ENCODE peak calls at places on chromosome 20, in eight cellular contexts. One of them, this sample, is unnamed.

GRCh38 chr20:63955281-63955845 is 853 bp downstream of the UCKL1 start:
- DNase-seq in CD8-positive, alpha-beta T cell: peak; percentile 46
- DNase-seq in HepG2: peak; percentile 33
- DNase-seq in fibroblast of villous mesenchyme: peak; percentile 37
- DNase-seq in GM12878: no peak
- DNase-seq in lower leg skin: no peak
- DNase-seq in epithelial cell of esophagus: peak; percentile 28
- DNase-seq in H1: peak; percentile 68
- DNase-seq in this sample: no peak

GRCh38 chr20:48041078-48041780 is 255.9 kb upstream of the SULF2 start:
- DNase-seq in epithelial cell of esophagus: no peak
- DNase-seq in fibroblast of villous mesenchyme: peak; percentile 68
- DNase-seq in lower leg skin: no peak
- DNase-seq in H1: no peak
- DNase-seq in CD8-positive, alpha-beta T cell: no peak
- DNase-seq in GM12878: no peak
- DNase-seq in HepG2: no peak
- DNase-seq in this sample: no peak

GRCh38 chr20:62662422-62662821 is 20.1 kb downstream of the SLCO4A1 start:
- DNase-seq in HepG2: no peak
- DNase-seq in epithelial cell of esophagus: peak; percentile 88
- DNase-seq in fibroblast of villous mesenchyme: peak; percentile 73
- DNase-seq in CD8-positive, alpha-beta T cell: no peak
- DNase-seq in H1: no peak
- DNase-seq in lower leg skin: no peak
- DNase-seq in GM12878: no peak
- DNase-seq in this sample: no peak

GRCh38 chr20:62819494-62820174 is 2.8 kb downstream of the COL9A3 start:
- DNase-seq in GM12878: no peak
- DNase-seq in HepG2: no peak
- DNase-seq in H1: no peak
- DNase-seq in fibroblast of villous mesenchyme: no peak
- DNase-seq in epithelial cell of esophagus: no peak
- DNase-seq in CD8-positive, alpha-beta T cell: no peak
- DNase-seq in lower leg skin: no peak
- DNase-seq in this sample: no peak

GRCh38 chr20:10447028-10447427 is 11.9 kb downstream of the SLX4IP start:
- DNase-seq in epithelial cell of esophagus: peak; percentile 64
- DNase-seq in lower leg skin: no peak
- DNase-seq in H1: no peak
- DNase-seq in GM12878: peak; percentile 92
- DNase-seq in fibroblast of villous mesenchyme: peak; percentile 69
- DNase-seq in CD8-positive, alpha-beta T cell: peak; percentile 55
- DNase-seq in HepG2: peak; percentile 32
- DNase-seq in this sample: peak; percentile 84

GRCh38 chr20:29326376-29327070 is 1930.9 kb upstream of the DEFB115 start:
- DNase-seq in H1: no peak
- DNase-seq in GM12878: no peak
- DNase-seq in epithelial cell of esophagus: no peak
- DNase-seq in HepG2: no peak
- DNase-seq in fibroblast of villous mesenchyme: no peak
- DNase-seq in CD8-positive, alpha-beta T cell: no peak
- DNase-seq in lower leg skin: no peak
- DNase-seq in this sample: no peak

GRCh38 chr20:64055396-64055892 is 6.0 kb upstream of the SOX18 start:
- DNase-seq in GM12878: no peak
- DNase-seq in HepG2: no peak
- DNase-seq in CD8-positive, alpha-beta T cell: no peak
- DNase-seq in H1: no peak
- DNase-seq in lower leg skin: no peak
- DNase-seq in epithelial cell of esophagus: no peak
- DNase-seq in fibroblast of villous mesenchyme: no peak
- DNase-seq in this sample: no peak

GRCh38 chr20:62887147-62887859 is 25.7 kb upstream of the TCFL5 start:
- DNase-seq in epithelial cell of esophagus: peak; percentile 89
- DNase-seq in fibroblast of villous mesenchyme: peak; percentile 98
- DNase-seq in CD8-positive, alpha-beta T cell: peak; percentile 51
- DNase-seq in GM12878: no peak
- DNase-seq in lower leg skin: peak; percentile 50
- DNase-seq in H1: no peak
- DNase-seq in HepG2: peak; percentile 50
- DNase-seq in this sample: no peak

GRCh38 chr20:46883847-46884246 is 10.8 kb upstream of the EYA2 start:
- DNase-seq in epithelial cell of esophagus: no peak
- DNase-seq in fibroblast of villous mesenchyme: no peak
- DNase-seq in GM12878: no peak
- DNase-seq in lower leg skin: no peak
- DNase-seq in HepG2: no peak
- DNase-seq in H1: no peak
- DNase-seq in CD8-positive, alpha-beta T cell: no peak
- DNase-seq in this sample: no peak

GRCh38 chr20:24953621-24954133 is 4.6 kb downstream of the CST7 start:
- DNase-seq in CD8-positive, alpha-beta T cell: peak; percentile 39
- DNase-seq in epithelial cell of esophagus: no peak
- DNase-seq in GM12878: no peak
- DNase-seq in H1: peak; percentile 45
- DNase-seq in HepG2: no peak
- DNase-seq in fibroblast of villous mesenchyme: no peak
- DNase-seq in lower leg skin: no peak
- DNase-seq in this sample: no peak

GRCh38 chr20:2820084-2820895 is 4.1 kb downstream of the TMEM239 start:
- DNase-seq in fibroblast of villous mesenchyme: peak; percentile 83
- DNase-seq in CD8-positive, alpha-beta T cell: no peak
- DNase-seq in GM12878: no peak
- DNase-seq in epithelial cell of esophagus: no peak
- DNase-seq in HepG2: no peak
- DNase-seq in H1: peak; percentile 70
- DNase-seq in lower leg skin: no peak
- DNase-seq in this sample: no peak

DNA sequence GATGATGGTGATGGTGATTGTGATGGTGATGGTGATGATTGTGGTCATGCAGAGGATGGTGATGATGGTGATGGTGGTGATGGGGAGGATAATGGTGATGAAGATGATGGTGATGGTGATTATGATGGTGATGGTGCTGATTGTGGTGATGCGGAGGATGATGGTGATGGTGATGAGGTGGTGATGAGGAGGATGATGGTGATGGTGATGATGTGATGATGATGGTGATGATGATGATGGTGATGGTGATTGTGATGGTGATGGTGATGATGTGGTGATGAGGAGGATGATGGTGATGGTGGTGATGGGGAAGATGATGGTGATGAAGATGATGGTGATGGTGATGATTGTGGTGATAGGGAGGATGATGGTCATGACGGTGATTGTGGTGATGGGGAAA is 333.7 kb downstream of the CDH4 start:
- DNase-seq in CD8-positive, alpha-beta T cell: no peak
- DNase-seq in lower leg skin: no peak
- DNase-seq in H1: no peak
- DNase-seq in GM12878: no peak
- DNase-seq in epithelial cell of esophagus: no peak
- DNase-seq in fibroblast of villous mesenchyme: no peak
- DNase-seq in HepG2: no peak
- DNase-seq in this sample: no peak
- H3K4me3 ChIP-seq in CD8-positive, alpha-beta T cell: no peak overlapping the region
- H3K4me3 ChIP-seq in lower leg skin: no peak overlapping the region
- H3K4me3 ChIP-seq in H1: no peak overlapping the region
- H3K4me3 ChIP-seq in GM12878: no peak overlapping the region
- H3K4me3 ChIP-seq in epithelial cell of esophagus: no peak overlapping the region
- H3K4me3 ChIP-seq in fibroblast of villous mesenchyme: no peak overlapping the region
- H3K4me3 ChIP-seq in HepG2: no peak overlapping the region
- H3K4me3 ChIP-seq in this sample: no peak overlapping the region

DNA sequence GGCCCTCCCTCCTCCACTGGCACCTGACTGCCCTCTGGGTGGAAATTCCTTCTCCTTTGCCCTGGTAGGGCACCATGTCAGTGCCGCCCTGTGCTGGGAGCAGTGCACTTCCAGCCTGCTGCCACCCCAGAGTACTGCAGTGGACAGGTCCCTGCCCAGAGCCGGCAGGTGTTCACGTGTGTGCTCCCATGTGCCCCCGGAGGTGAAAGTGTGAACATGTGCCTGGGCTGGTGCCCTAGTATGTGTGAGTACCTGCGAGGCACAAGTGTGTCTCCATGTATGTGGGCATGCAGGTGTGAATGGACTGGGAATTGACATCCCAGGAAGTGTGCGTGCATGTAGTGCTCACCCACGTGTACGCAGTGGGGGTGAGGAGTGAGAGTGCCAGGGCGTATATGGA is 29.4 kb downstream of the SDCBP2 start:
- DNase-seq in HepG2: no peak
- DNase-seq in epithelial cell of esophagus: no peak
- DNase-seq in GM12878: no peak
- DNase-seq in CD8-positive, alpha-beta T cell: peak; percentile 32
- DNase-seq in lower leg skin: no peak
- DNase-seq in fibroblast of villous mesenchyme: no peak
- DNase-seq in H1: no peak
- DNase-seq in this sample: no peak
- TF ChIP-seq CTCF in HepG2: no peak
- TF ChIP-seq CTCF in epithelial cell of esophagus: peak; percentile 17
- TF ChIP-seq CTCF in GM12878: peak; percentile 50
- TF ChIP-seq CTCF in CD8-positive, alpha-beta T cell: peak; percentile 41
- TF ChIP-seq CTCF in lower leg skin: no peak
- TF ChIP-seq CTCF in fibroblast of villous mesenchyme: peak; percentile 23
- TF ChIP-seq CTCF in H1: peak; percentile 59
- TF ChIP-seq CTCF in this sample: peak; percentile 49

GRCh38 chr20:35743693-35744491 is 1.8 kb upstream of the RBM39 start:
- DNase-seq in fibroblast of villous mesenchyme: peak; percentile 63
- DNase-seq in lower leg skin: no peak
- DNase-seq in GM12878: no peak
- DNase-seq in epithelial cell of esophagus: no peak
- DNase-seq in HepG2: peak; percentile 79
- DNase-seq in H1: no peak
- DNase-seq in CD8-positive, alpha-beta T cell: no peak
- DNase-seq in this sample: no peak
- H3K4me3 ChIP-seq in fibroblast of villous mesenchyme: peak overlapping the region; percentile 32
- H3K4me3 ChIP-seq in lower leg skin: no peak overlapping the region
- H3K4me3 ChIP-seq in GM12878: peak overlapping the region; percentile 80
- H3K4me3 ChIP-seq in epithelial cell of esophagus: no peak overlapping the region
- H3K4me3 ChIP-seq in HepG2: peak overlapping the region; percentile 76
- H3K4me3 ChIP-seq in H1: no peak overlapping the region
- H3K4me3 ChIP-seq in CD8-positive, alpha-beta T cell: peak overlapping the region; percentile 78
- H3K4me3 ChIP-seq in this sample: peak overlapping the region; percentile 77

GRCh38 chr20:16352321-16352720 is 220.9 kb downstream of the KIF16B start:
- DNase-seq in fibroblast of villous mesenchyme: no peak
- DNase-seq in HepG2: no peak
- DNase-seq in H1: no peak
- DNase-seq in GM12878: no peak
- DNase-seq in lower leg skin: no peak
- DNase-seq in CD8-positive, alpha-beta T cell: no peak
- DNase-seq in epithelial cell of esophagus: no peak
- DNase-seq in this sample: no peak
- TF ChIP-seq CTCF in fibroblast of villous mesenchyme: no peak
- TF ChIP-seq CTCF in HepG2: peak; percentile 16
- TF ChIP-seq CTCF in H1: no peak
- TF ChIP-seq CTCF in GM12878: no peak
- TF ChIP-seq CTCF in lower leg skin: no peak
- TF ChIP-seq CTCF in CD8-positive, alpha-beta T cell: no peak
- TF ChIP-seq CTCF in epithelial cell of esophagus: no peak
- TF ChIP-seq CTCF in this sample: no peak

This sample was measured in GM12864.